ENCODE peak calls at places on chromosomes 13 and 19, in five cellular contexts. K is mammary epithelial cell, C is GM12878, P is fibroblast of lung, E is PC-3. Z is an unnamed sample.

GRCh38 chr19:37981785-37982475 is 74.9 kb downstream of the SIPA1L3 start:
- DNase-seq in E (no peak), C (no peak), P (peak; percentile 29), K (peak; percentile 58), Z (no peak)

GRCh38 chr13:49652691-49653305 is 24.5 kb downstream of the ARL11 start:
- DNase-seq in K (no peak), C (no peak), P (peak; percentile 39), E (peak; percentile 63), Z (peak; percentile 50)

GRCh38 chr19:35037716-35038622 is 3.6 kb upstream of the HPN start:
- DNase-seq in E (no peak), P (no peak), K (no peak), C (peak; percentile 30), Z (no peak)

GRCh38 chr13:99311137-99311536 is 3.9 kb upstream of the GPR183 start:
- DNase-seq in K (no peak), E (no peak), C (no peak), P (no peak), Z (peak; percentile 61)

GRCh38 chr13:27920677-27921420 is 1.0 kb downstream of the PDX1 start:
- DNase-seq in K (peak; percentile 39), E (peak; percentile 26), C (no peak), P (peak; percentile 18), Z (peak; percentile 46)

GRCh38 chr13:110291286-110291685 is 15.7 kb downstream of the COL4A1 start:
- DNase-seq in E (no peak), K (no peak), P (no peak), C (no peak), Z (no peak)

GRCh38 chr13:94640676-94641075 is 39.0 kb downstream of the GPR180 start:
- DNase-seq in E (peak; percentile 27), P (no peak), C (no peak), K (peak; percentile 41), Z (peak; percentile 36)

GRCh38 chr13:113959198-113959597 is 14.7 kb downstream of the C13orf46 start:
- DNase-seq in E (no peak), C (no peak), K (peak; percentile 38), P (no peak), Z (peak; percentile 34)

GRCh38 chr13:102693250-102693649 is 1.6 kb downstream of the METTL21C start:
- DNase-seq in P (no peak), K (no peak), C (no peak), E (no peak), Z (no peak)

GRCh38 chr13:77034883-77035282 is 7.9 kb upstream of the FBXL3 start:
- DNase-seq in C (no peak), E (peak; percentile 77), K (peak; percentile 44), P (peak; percentile 65), Z (peak; percentile 76)

GRCh38 chr13:99151516-99151915 is 49.1 kb upstream of the UBAC2 start:
- DNase-seq in E (peak; percentile 88), C (no peak), P (peak; percentile 35), K (peak; percentile 92), Z (peak; percentile 84)

GRCh38 chr19:4094291-4094690 is 27.6 kb upstream of the ZBTB7A start:
- DNase-seq in C (no peak), P (no peak), E (no peak), K (no peak), Z (no peak)

GRCh38 chr13:98252931-98253470 is 75.9 kb upstream of the RNF113B start:
- DNase-seq in E (no peak), C (no peak), P (peak; percentile 77), K (no peak), Z (peak; percentile 83)

GRCh38 chr19:34353546-34353945 is 11.4 kb upstream of the GPI start:
- DNase-seq in K (no peak), E (no peak), C (no peak), P (no peak), Z (no peak)

GRCh38 chr13:83618966-83619365 is 263.3 kb downstream of the SLITRK1 start:
- DNase-seq in C (no peak), E (peak; percentile 75), K (peak; percentile 48), P (peak; percentile 6), Z (peak; percentile 18)

GRCh38 chr13:103006706-103007426 is 59.4 kb downstream of the SLC10A2 start:
- DNase-seq in P (no peak), C (peak; percentile 74), E (no peak), K (no peak), Z (no peak)

GRCh38 chr19:55766466-55766865 is 2.5 kb upstream of the RFPL4AL1 start:
- DNase-seq in C (peak; percentile 5), E (no peak), K (no peak), P (no peak), Z (no peak)

GRCh38 chr19:9819590-9819898 is 665 bp upstream of the FBXL12 start:
- DNase-seq in P (no peak), K (no peak), C (no peak), E (no peak), Z (no peak)

GRCh38 chr19:41844601-41845000 is at the start of gene LYPD4:
- DNase-seq in E (no peak), P (no peak), K (no peak), C (no peak), Z (no peak)

GRCh38 chr19:41595258-41595889 is 19.4 kb downstream of the CEACAM21 start:
- DNase-seq in P (peak; percentile 79), K (peak; percentile 72), C (peak; percentile 40), E (peak; percentile 81), Z (peak; percentile 89)

GRCh38 chr13:82118589-82118988 is 1763.7 kb downstream of the SLITRK1 start:
- DNase-seq in K (no peak), C (no peak), E (no peak), P (no peak), Z (no peak)

GRCh38 chr13:45367358-45367757 is 26.4 kb upstream of the TPT1 start:
- DNase-seq in K (peak; percentile 99), P (peak; percentile 76), E (peak; percentile 93), C (peak; percentile 67), Z (peak; percentile 94)

GRCh38 chr13:105410602-105411001 is 1124.9 kb downstream of the EFNB2 start:
- DNase-seq in E (peak; percentile 33), K (peak; percentile 53), P (peak; percentile 34), C (no peak), Z (peak; percentile 19)

GRCh38 chr13:46373623-46374022 is 13.4 kb downstream of the RUBCNL start:
- DNase-seq in P (no peak), K (no peak), E (no peak), C (no peak), Z (no peak)

GRCh38 chr19:1104452-1105216 is 840 bp downstream of the GPX4 start:
- DNase-seq in E (peak; percentile 70), C (no peak), P (peak; percentile 70), K (peak; percentile 75), Z (peak; percentile 89)
- TF ChIP-seq EZH2 in E (no peak), C (no peak), P (no peak), K (no peak), Z (no peak)

GRCh38 chr13:72694314-72694713 is 33.1 kb downstream of the MZT1 start:
- DNase-seq in K (no peak), P (no peak), C (no peak), E (no peak), Z (no peak)
- H3K27ac ChIP-seq in K (no peak overlapping the region), P (no peak overlapping the region), C (no peak overlapping the region), E (no peak overlapping the region), Z (no peak overlapping the region)

GRCh38 chr13:89057862-89058261 is 1386.7 kb downstream of the SLITRK5 start:
- DNase-seq in K (no peak), C (no peak), E (no peak), P (no peak), Z (no peak)

GRCh38 chr13:89053418-89053817 is 1382.2 kb downstream of the SLITRK5 start:
- DNase-seq in P (no peak), E (no peak), K (no peak), C (no peak), Z (no peak)

GRCh38 chr13:89057274-89057673 is 1386.1 kb downstream of the SLITRK5 start:
- DNase-seq in C (no peak), K (no peak), E (no peak), P (no peak), Z (no peak)

GRCh38 chr13:89052699-89053098 is 1381.5 kb downstream of the SLITRK5 start:
- DNase-seq in P (no peak), K (no peak), C (no peak), E (no peak), Z (no peak)
- H2AFZ ChIP-seq in P (no peak overlapping the region), K (no peak overlapping the region), C (no peak overlapping the region), E (no peak overlapping the region), Z (no peak overlapping the region)

GRCh38 chr19:1758231-1758577 is 4.9 kb downstream of the ONECUT3 start:
- DNase-seq in K (no peak), P (no peak), E (no peak), C (no peak), Z (no peak)
- TF ChIP-seq EZH2 in K (peak; percentile 2), P (no peak), E (no peak), C (no peak), Z (peak; percentile 82)

DNA sequence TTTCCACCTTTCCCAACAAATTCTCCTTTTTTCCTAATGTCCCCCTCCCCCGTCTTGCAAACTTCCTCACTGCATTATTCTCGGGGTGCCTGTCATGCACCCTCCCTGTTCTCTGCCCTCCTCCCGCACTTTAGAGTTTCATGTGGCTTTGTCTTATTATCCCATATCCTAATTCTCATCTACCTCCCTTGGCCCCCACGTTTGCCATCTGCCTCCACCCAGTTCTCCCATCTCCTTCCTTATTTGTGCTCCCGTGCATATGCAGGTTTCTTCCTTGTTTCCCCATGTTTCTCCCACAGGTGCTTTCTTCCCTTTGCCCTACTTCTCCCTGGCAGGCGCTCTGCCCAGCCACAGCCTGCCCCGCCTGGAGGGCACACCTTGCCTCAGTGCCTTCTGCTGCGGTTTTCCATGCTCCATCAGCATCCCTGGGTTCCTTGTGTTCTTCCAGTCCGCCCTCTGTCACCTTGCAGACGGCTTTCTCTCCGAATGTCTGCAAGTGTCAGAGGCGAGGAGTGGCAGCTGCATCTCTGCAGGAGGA is 1.5 kb downstream of the SPATA13 start:
- DNase-seq in K (no peak), P (no peak), C (no peak), E (peak; percentile 57), Z (no peak)
- H3K27ac ChIP-seq in K (no peak overlapping the region), P (no peak overlapping the region), C (no peak overlapping the region), E (peak overlapping the region; percentile 65), Z (no peak overlapping the region)

GRCh38 chr13:48573213-48573612 is 40.3 kb upstream of the RCBTB2 start:
- DNase-seq in P (no peak), K (no peak), E (no peak), C (no peak), Z (no peak)
- H2AFZ ChIP-seq in P (no peak overlapping the region), K (no peak overlapping the region), E (no peak overlapping the region), C (no peak overlapping the region), Z (no peak overlapping the region)

GRCh38 chr19:49071860-49072547 is 495 bp downstream of the KCNA7 start:
- DNase-seq in C (no peak), P (no peak), E (no peak), K (no peak), Z (peak; percentile 45)
- TF ChIP-seq EZH2 in C (no peak), P (peak; percentile 95), E (no peak), K (peak; percentile 56), Z (no peak)

Z was measured in GM23248.